ENCODE peak calls at places on chromosomes 7 and 10, in four cellular contexts. U is A549, C is K562, G is GM12878. E is an unnamed sample.

GRCh38 chr7:157335991-157336382 is 817 bp upstream of the DNAJB6 start:
- DNase-seq in C (no peak), G (no peak), U (no peak), E (no peak)

GRCh38 chr10:33869089-33869488 is 534.6 kb upstream of the NRP1 start:
- DNase-seq in G (no peak), C (no peak), U (no peak), E (no peak)

GRCh38 chr10:115355162-115355760 is 262.1 kb downstream of the ATRNL1 start:
- DNase-seq in C (peak; percentile 10), U (peak; percentile 79), G (peak; percentile 15), E (peak; percentile 63)

GRCh38 chr7:99497771-99498545 is 2.1 kb downstream of the ZNF394 start:
- DNase-seq in U (no peak), C (no peak), G (no peak), E (no peak)

GRCh38 chr10:61987951-61988379 is 86.5 kb downstream of the ARID5B start:
- DNase-seq in C (no peak), G (peak; percentile 97), U (no peak), E (peak; percentile 29)

GRCh38 chr10:77350711-77351119 is 286.9 kb downstream of the KCNMA1 start:
- DNase-seq in C (peak; percentile 68), U (peak; percentile 94), G (no peak), E (peak; percentile 100)

GRCh38 chr10:117001144-117001543 is 3.8 kb downstream of the SHTN1 start:
- DNase-seq in C (no peak), U (no peak), G (no peak), E (no peak)

GRCh38 chr10:74977913-74978847 is 133.3 kb upstream of the SAMD8 start:
- DNase-seq in C (no peak), G (peak; percentile 86), U (no peak), E (no peak)

GRCh38 chr10:43076876-43077420 is at the start of gene RET:
- DNase-seq in G (no peak), U (peak; percentile 28), C (peak; percentile 94), E (no peak)

GRCh38 chr10:4748726-4749443 is 77.1 kb upstream of the AKR1E2 start:
- DNase-seq in U (no peak), G (no peak), C (no peak), E (no peak)

GRCh38 chr7:34227525-34227924 is 322.2 kb downstream of the BMPER start:
- DNase-seq in U (no peak), G (no peak), C (no peak), E (no peak)
- TF ChIP-seq ELK1 in U (no peak), G (no peak), C (no peak), E (no peak)

GRCh38 chr7:66952343-66953043 is 31.5 kb downstream of the TMEM248 start:
- DNase-seq in C (no peak), G (no peak), U (peak; percentile 85), E (peak; percentile 77)

GRCh38 chr7:66950763-66951162 is 29.7 kb downstream of the TMEM248 start:
- DNase-seq in C (no peak), U (no peak), G (no peak), E (peak; percentile 15)

GRCh38 chr7:66948480-66949109 is 27.6 kb downstream of the TMEM248 start:
- DNase-seq in U (no peak), G (no peak), C (no peak), E (no peak)

GRCh38 chr7:66950311-66950710 is 29.3 kb downstream of the TMEM248 start:
- DNase-seq in C (no peak), U (no peak), G (no peak), E (peak; percentile 20)

GRCh38 chr7:66953044-66953427 is 32.0 kb downstream of the TMEM248 start:
- DNase-seq in C (no peak), U (no peak), G (no peak), E (no peak)
- H3K4me2 ChIP-seq in C (no peak overlapping the region), U (peak overlapping the region; percentile 75), G (no peak overlapping the region), E (no peak overlapping the region)

GRCh38 chr10:58291538-58292174 is 22.7 kb downstream of the CISD1 start:
- DNase-seq in C (peak; percentile 24), G (no peak), U (peak; percentile 66), E (peak; percentile 71)
- TF ChIP-seq ELK1 in C (no peak), G (no peak), U (no peak), E (no peak)

GRCh38 chr7:86950944-86951343 is 108.5 kb downstream of the ELAPOR2 start:
- DNase-seq in C (no peak), G (no peak), U (no peak), E (no peak)

GRCh38 chr7:86950360-86950759 is 109.1 kb downstream of the ELAPOR2 start:
- DNase-seq in U (no peak), G (no peak), C (no peak), E (no peak)

GRCh38 chr7:86947956-86948355 is 111.5 kb downstream of the ELAPOR2 start:
- DNase-seq in C (no peak), G (no peak), U (no peak), E (no peak)

GRCh38 chr7:86949779-86950260 is 109.6 kb downstream of the ELAPOR2 start:
- DNase-seq in G (no peak), U (no peak), C (no peak), E (no peak)

GRCh38 chr7:86949052-86949778 is 110.2 kb downstream of the ELAPOR2 start:
- DNase-seq in U (no peak), C (no peak), G (peak; percentile 31), E (no peak)
- H3K4me2 ChIP-seq in U (no peak overlapping the region), C (no peak overlapping the region), G (peak overlapping the region; percentile 97), E (no peak overlapping the region)

DNA sequence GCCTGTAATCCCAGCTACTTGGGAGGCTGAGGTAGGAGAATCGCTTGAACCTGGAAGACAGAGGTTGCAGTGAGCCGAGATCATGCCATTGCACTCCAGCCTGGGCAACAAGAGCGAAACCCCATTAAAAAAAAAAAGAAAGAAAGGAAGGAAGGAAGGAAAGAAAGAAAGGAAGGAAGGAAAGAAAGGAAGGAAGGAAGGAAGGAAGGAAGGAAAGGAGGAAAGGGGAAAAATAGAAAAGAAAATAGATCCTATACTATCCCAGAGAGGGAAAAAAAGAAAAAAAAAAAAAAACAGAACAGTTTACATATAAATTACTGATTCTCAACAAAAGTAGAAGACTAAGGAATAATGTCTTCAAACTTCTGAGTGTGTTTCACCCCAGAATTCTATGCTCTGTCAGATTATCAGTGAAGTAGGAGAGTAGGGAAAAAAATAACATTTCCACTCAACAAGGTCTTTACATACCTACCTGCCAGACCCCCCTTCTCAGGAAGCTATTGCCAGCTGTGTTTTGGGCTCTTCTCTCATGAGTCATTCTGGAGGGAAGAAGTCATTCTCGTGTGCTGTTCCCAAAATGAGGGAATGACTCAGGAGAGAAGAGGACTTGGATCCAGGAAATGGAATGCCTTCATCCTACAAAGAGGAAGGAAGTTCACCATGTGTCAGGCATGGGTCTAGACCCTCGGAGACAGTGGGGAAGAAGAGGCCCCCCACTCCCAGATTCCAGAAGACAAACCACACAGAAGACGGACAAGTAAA is 20.9 kb downstream of the RGS10 start:
- DNase-seq in G (no peak), U (peak; percentile 47), C (no peak), E (peak; percentile 92)
- TF ChIP-seq ELK1 in G (no peak), U (no peak), C (no peak), E (no peak)

E was measured in IMR-90.